ENCODE peak calls at places on chromosomes 13 and 19, in ten cellular contexts. R is aorta; U is psoas muscle; X is CD4-positive, CD25-positive, alpha-beta regulatory T cell; W is AG09309; E is CD8-positive, alpha-beta memory T cell; M is hepatocyte; Q is fibroblast of mammary gland; N is OCI-LY7; Z is Caco-2. K is an unnamed sample.

GRCh38 chr13:113763961-113764792 is 5.2 kb downstream of the TMEM255B start:
- DNase-seq in W (no peak), Q (no peak), U (no peak), X (no peak), N (no peak), M (no peak), R (peak; percentile 29), E (no peak), Z (no peak), K (no peak)

GRCh38 chr13:50914301-50914700 is 4.7 kb downstream of the RNASEH2B start:
- DNase-seq in W (no peak), U (no peak), X (no peak), Q (peak; percentile 33), E (no peak), Z (no peak), N (no peak), R (no peak), M (no peak), K (no peak)

GRCh38 chr19:51572908-51573307 is 1.8 kb downstream of the ZNF175 start:
- DNase-seq in N (no peak), X (no peak), M (no peak), U (no peak), Z (no peak), E (no peak), W (peak; percentile 20), R (no peak), Q (peak; percentile 90), K (no peak)

GRCh38 chr19:33159149-33159548 is 27.2 kb downstream of the WDR88 start:
- DNase-seq in Z (no peak), W (no peak), N (no peak), Q (no peak), E (no peak), U (no peak), R (peak; percentile 1), M (no peak), X (no peak), K (no peak)

GRCh38 chr13:113176292-113176691 is 17.8 kb downstream of the PROZ start:
- DNase-seq in Z (no peak), W (no peak), E (no peak), N (no peak), M (no peak), R (peak; percentile 64), X (peak; percentile 91), Q (no peak), U (no peak), K (no peak)

GRCh38 chr13:80305737-80306136 is 35.2 kb downstream of the SPRY2 start:
- DNase-seq in N (no peak), W (no peak), U (no peak), X (no peak), E (no peak), R (no peak), M (no peak), Q (no peak), Z (no peak), K (no peak)

GRCh38 chr19:51188227-51188559 is 36.7 kb upstream of the CD33 start:
- DNase-seq in U (no peak), M (no peak), Z (no peak), R (no peak), E (no peak), X (no peak), Q (no peak), W (no peak), N (no peak), K (no peak)

GRCh38 chr13:99382428-99383133 is 75.4 kb upstream of the GPR183 start:
- DNase-seq in E (peak; percentile 71), W (no peak), R (no peak), Q (no peak), Z (no peak), M (no peak), X (peak; percentile 44), N (no peak), U (no peak), K (no peak)

DNA sequence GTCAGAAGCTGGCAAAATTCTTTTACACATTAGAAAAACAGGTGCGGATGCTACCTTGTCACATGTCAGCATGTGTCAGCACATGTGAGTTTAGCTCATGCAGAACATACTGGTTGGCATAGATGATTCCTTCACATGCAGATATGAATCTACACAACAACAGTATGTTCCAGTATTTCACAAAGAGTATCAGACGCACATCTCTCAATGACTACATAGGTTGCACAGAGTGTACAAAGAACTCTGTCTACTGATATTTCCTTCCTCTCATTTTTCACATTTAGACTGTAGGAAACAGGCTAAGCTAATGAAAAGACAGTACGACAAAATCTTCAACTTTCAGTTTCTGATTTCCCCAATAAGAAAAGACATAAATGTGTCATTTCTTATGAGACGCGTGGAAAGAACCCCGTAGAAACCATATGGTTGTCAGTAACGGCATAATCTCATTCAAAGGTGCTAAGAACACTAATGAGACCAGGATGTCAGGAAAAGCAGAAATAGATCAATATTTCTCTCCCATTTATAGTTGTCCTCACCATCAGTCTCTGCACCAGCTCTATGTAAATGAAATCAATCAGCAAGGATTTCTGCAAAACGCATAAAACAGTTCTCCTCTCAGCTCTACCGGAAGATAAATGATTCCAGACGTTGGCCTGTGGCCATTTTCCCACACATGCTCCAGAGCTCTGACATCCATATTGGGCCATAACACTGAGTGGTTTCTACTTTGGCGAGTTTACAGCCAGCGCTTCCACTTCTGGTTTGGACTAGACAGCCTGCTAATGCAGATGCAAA is 81.2 kb downstream of the STARD13 start:
- DNase-seq in Z (no peak), U (peak; percentile 64), E (no peak), W (peak; percentile 93), R (peak; percentile 84), N (no peak), M (peak; percentile 70), Q (peak; percentile 98), X (peak; percentile 2), K (no peak)
- H3K4me3 ChIP-seq in Z (no peak overlapping the region), U (peak overlapping the region; percentile 50), E (no peak overlapping the region), W (peak overlapping the region; percentile 20), R (peak overlapping the region; percentile 100), N (no peak overlapping the region), M (no peak overlapping the region), Q (peak overlapping the region; percentile 29), X (peak overlapping the region; percentile 27), K (no peak overlapping the region)

DNA sequence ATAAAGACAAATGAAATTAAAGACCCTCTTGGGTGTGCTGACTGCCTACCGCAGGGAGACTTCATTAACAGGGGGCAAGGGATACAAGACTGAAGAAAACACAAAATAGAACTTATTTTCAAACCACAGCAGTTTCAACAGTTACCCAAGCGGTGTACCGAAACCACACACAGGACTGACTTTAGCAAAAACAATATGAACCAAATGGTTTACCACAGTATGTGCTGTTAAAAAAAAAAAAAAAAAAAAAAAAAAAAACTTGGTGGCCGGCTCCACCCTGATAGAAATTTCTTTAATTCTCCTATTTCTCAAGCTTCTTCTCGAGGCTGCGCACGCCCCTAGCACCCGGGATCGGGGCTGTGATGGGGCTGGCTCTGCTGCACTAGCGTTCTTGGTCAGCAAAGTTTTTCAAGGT is 42.6 kb downstream of the KLF2 start:
- DNase-seq in X (peak; percentile 93), W (no peak), R (peak; percentile 45), N (peak; percentile 78), Z (no peak), U (no peak), Q (no peak), E (peak; percentile 85), M (no peak), K (no peak)
- H3K4me3 ChIP-seq in X (peak overlapping the region; percentile 82), W (no peak overlapping the region), R (no peak overlapping the region), N (peak overlapping the region; percentile 52), Z (no peak overlapping the region), U (peak overlapping the region; percentile 24), Q (no peak overlapping the region), E (peak overlapping the region; percentile 80), M (no peak overlapping the region), K (no peak overlapping the region)

DNA sequence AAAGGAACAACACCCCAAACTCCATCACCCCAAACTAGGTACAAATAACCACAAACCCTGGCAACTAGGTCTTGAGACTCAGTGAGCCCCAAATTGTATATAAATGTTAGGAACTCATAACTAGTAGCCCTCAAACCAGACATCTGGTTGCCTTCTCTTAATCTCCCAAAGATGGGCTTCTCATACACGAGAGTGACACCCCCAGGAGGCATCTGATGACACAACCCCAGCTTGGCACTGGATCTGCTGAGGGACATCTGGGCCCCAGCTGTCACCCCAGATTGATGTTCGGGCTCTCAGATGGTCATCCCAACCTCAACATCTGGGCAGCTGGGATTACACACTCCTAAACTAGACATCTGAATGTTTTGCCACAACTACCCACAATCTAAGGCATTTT is 14.8 kb downstream of the RABAC1 start:
- DNase-seq in U (no peak), Z (no peak), X (no peak), M (no peak), N (peak; percentile 62), W (no peak), E (no peak), R (no peak), Q (peak; percentile 34), K (no peak)
- H3K4me3 ChIP-seq in U (no peak overlapping the region), Z (no peak overlapping the region), X (no peak overlapping the region), M (no peak overlapping the region), N (peak overlapping the region; percentile 21), W (no peak overlapping the region), E (no peak overlapping the region), R (no peak overlapping the region), Q (no peak overlapping the region), K (no peak overlapping the region)

GRCh38 chr13:67224148-67224846 is 5.8 kb downstream of the PCDH9 start:
- DNase-seq in Q (peak; percentile 83), W (peak; percentile 37), M (peak; percentile 91), Z (peak; percentile 60), R (peak; percentile 70), N (peak; percentile 86), U (peak; percentile 71), E (peak; percentile 53), X (peak; percentile 57), K (peak; percentile 17)

GRCh38 chr13:67226686-67227085 is 3.5 kb downstream of the PCDH9 start:
- DNase-seq in X (no peak), M (no peak), W (no peak), E (no peak), N (no peak), Z (no peak), Q (no peak), U (no peak), R (no peak), K (no peak)

GRCh38 chr13:67223742-67224141 is 6.4 kb downstream of the PCDH9 start:
- DNase-seq in X (no peak), W (no peak), Q (peak; percentile 24), E (no peak), M (no peak), N (no peak), Z (no peak), R (no peak), U (no peak), K (no peak)

GRCh38 chr13:67227131-67227983 is 2.8 kb downstream of the PCDH9 start:
- DNase-seq in M (no peak), X (no peak), U (no peak), N (no peak), W (no peak), E (no peak), Z (no peak), R (no peak), Q (no peak), K (no peak)

GRCh38 chr13:67225252-67226159 is 4.6 kb downstream of the PCDH9 start:
- DNase-seq in N (no peak), E (no peak), M (no peak), W (no peak), U (no peak), Z (no peak), X (no peak), R (no peak), Q (no peak), K (no peak)
- H3K4me3 ChIP-seq in N (peak overlapping the region; percentile 62), E (no peak overlapping the region), M (no peak overlapping the region), W (no peak overlapping the region), U (no peak overlapping the region), Z (no peak overlapping the region), X (no peak overlapping the region), R (no peak overlapping the region), Q (no peak overlapping the region), K (no peak overlapping the region)